ENCODE peak calls at places on chromosomes 12 and 14, in five cellular contexts. One of them, this sample, is unnamed.

GRCh38 chr12:68749861-68750260 is 3.9 kb downstream of the SLC35E3 start:
- DNase-seq in SK-N-SH: no peak
- DNase-seq in K562: no peak
- DNase-seq in H1: no peak
- DNase-seq in HCT116: no peak
- DNase-seq in this sample: no peak

GRCh38 chr12:97642906-97643305 is 180.3 kb downstream of the RMST start:
- DNase-seq in SK-N-SH: no peak
- DNase-seq in K562: no peak
- DNase-seq in H1: no peak
- DNase-seq in HCT116: no peak
- DNase-seq in this sample: no peak

GRCh38 chr12:127640181-127640886 is 626.6 kb upstream of the TMEM132C start:
- DNase-seq in SK-N-SH: no peak
- DNase-seq in K562: no peak
- DNase-seq in H1: no peak
- DNase-seq in HCT116: no peak
- DNase-seq in this sample: no peak

GRCh38 chr14:53619625-53620324 is 336.9 kb downstream of the BMP4 start:
- DNase-seq in SK-N-SH: no peak
- DNase-seq in K562: no peak
- DNase-seq in H1: no peak
- DNase-seq in HCT116: no peak
- DNase-seq in this sample: no peak

GRCh38 chr12:14950982-14951746 is 10.2 kb downstream of the ARHGDIB start:
- DNase-seq in SK-N-SH: no peak
- DNase-seq in K562: no peak
- DNase-seq in H1: no peak
- DNase-seq in HCT116: peak
- DNase-seq in this sample: no peak

GRCh38 chr12:76340680-76341435 is 7.4 kb downstream of the BBS10 start:
- DNase-seq in SK-N-SH: no peak
- DNase-seq in K562: no peak
- DNase-seq in H1: no peak
- DNase-seq in HCT116: no peak
- DNase-seq in this sample: no peak

GRCh38 chr14:94738097-94738496 is 31.8 kb downstream of the GSC start:
- DNase-seq in SK-N-SH: no peak
- DNase-seq in K562: no peak
- DNase-seq in H1: no peak
- DNase-seq in HCT116: no peak
- DNase-seq in this sample: no peak

GRCh38 chr14:103209054-103209453 is 85.8 kb downstream of the TNFAIP2 start:
- DNase-seq in SK-N-SH: peak
- DNase-seq in K562: peak
- DNase-seq in H1: no peak
- DNase-seq in HCT116: no peak
- DNase-seq in this sample: no peak

GRCh38 chr12:49975370-49975761 is 2.6 kb downstream of the AQP6 start:
- DNase-seq in SK-N-SH: peak
- DNase-seq in K562: no peak
- DNase-seq in H1: no peak
- DNase-seq in HCT116: no peak
- DNase-seq in this sample: no peak

GRCh38 chr14:50060871-50061663 is 55.3 kb downstream of the VCPKMT start:
- DNase-seq in SK-N-SH: peak
- DNase-seq in K562: peak
- DNase-seq in H1: no peak
- DNase-seq in HCT116: no peak
- DNase-seq in this sample: no peak

GRCh38 chr14:57846631-57847030 is 19.3 kb downstream of the SLC35F4 start:
- DNase-seq in SK-N-SH: no peak
- DNase-seq in K562: no peak
- DNase-seq in H1: no peak
- DNase-seq in HCT116: no peak
- DNase-seq in this sample: no peak

GRCh38 chr14:80784824-80785223 is 156.7 kb downstream of the CEP128 start:
- DNase-seq in SK-N-SH: no peak
- DNase-seq in K562: no peak
- DNase-seq in H1: no peak
- DNase-seq in HCT116: no peak
- DNase-seq in this sample: peak

GRCh38 chr14:81169711-81170103 is 51.1 kb downstream of the GTF2A1 start:
- DNase-seq in SK-N-SH: peak
- DNase-seq in K562: no peak
- DNase-seq in H1: no peak
- DNase-seq in HCT116: no peak
- DNase-seq in this sample: peak

GRCh38 chr14:37508500-37508899 is 86.5 kb downstream of the FOXA1 start:
- DNase-seq in SK-N-SH: no peak
- DNase-seq in K562: no peak
- DNase-seq in H1: no peak
- DNase-seq in HCT116: no peak
- DNase-seq in this sample: no peak

GRCh38 chr12:101039848-101040531 is 170.0 kb downstream of the SLC5A8 start:
- DNase-seq in SK-N-SH: no peak
- DNase-seq in K562: no peak
- DNase-seq in H1: no peak
- DNase-seq in HCT116: no peak
- DNase-seq in this sample: no peak

GRCh38 chr12:14473707-14474287 is 93.9 kb downstream of the PLBD1 start:
- DNase-seq in SK-N-SH: peak
- DNase-seq in K562: no peak
- DNase-seq in H1: no peak
- DNase-seq in HCT116: peak
- DNase-seq in this sample: peak

DNA sequence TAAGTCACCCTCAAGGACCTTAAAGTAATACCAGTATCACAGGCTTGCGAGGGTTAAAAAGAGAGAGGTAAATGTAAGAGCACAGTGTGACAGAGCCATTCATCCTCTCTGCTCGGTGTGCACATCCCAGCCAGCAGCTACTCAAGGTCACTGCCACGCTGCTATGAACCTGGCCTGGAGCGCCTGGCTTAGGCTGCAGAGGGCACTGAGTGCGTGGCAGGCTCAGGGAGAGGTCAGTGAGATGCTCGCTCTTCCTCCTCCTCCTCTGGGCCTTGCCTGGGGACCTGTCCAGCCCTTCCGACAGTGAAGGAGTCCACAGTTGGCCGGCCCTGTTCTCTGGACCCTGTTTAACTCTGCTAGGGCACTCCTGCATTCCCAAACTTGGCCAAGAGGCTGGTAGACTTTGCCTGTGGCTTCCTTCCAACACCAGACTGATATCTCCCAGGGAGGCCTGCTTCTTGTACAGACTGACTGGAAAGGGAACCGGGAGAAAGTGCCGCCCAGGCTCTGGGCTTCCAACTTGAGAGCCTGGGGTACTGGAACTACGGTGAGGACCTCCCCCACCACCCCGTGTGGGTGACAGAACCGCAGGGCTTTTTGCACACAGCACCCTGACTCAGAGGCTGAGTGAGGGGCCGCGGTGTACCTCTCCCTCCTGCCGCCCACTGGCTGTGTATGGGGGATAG is 62.6 kb upstream of the CORO1C start:
- DNase-seq in SK-N-SH: no peak
- DNase-seq in K562: no peak
- DNase-seq in H1: no peak
- DNase-seq in HCT116: no peak
- DNase-seq in this sample: no peak
- TF ChIP-seq JUND in SK-N-SH: no peak
- TF ChIP-seq JUND in K562: no peak
- TF ChIP-seq JUND in H1: no peak
- TF ChIP-seq JUND in HCT116: no peak
- TF ChIP-seq JUND in this sample: no peak

DNA sequence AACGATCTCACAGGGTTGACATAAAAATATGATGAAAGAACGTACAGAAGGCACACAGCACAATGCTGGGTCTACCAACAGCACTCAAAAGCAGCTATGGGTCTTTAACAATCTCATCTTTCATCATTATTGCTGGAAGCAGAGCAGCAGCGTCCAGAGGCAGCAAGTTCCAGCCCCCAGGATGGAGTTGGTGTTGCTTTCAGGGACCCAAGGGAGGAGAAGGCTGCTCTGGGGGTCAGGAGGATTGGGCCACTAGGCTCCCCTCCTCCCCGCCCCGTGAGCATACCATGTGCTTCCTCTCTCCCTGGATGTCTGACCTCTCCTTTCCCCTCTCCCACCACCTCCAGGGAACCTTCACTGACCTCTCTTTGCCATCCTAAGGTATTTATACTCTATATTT is 13.3 kb downstream of the KCTD10 start:
- DNase-seq in SK-N-SH: peak
- DNase-seq in K562: no peak
- DNase-seq in H1: no peak
- DNase-seq in HCT116: no peak
- DNase-seq in this sample: no peak
- TF ChIP-seq JUND in SK-N-SH: no peak
- TF ChIP-seq JUND in K562: no peak
- TF ChIP-seq JUND in H1: no peak
- TF ChIP-seq JUND in HCT116: no peak
- TF ChIP-seq JUND in this sample: no peak

GRCh38 chr12:66354291-66354690 is 52.0 kb downstream of the HELB start:
- DNase-seq in SK-N-SH: no peak
- DNase-seq in K562: no peak
- DNase-seq in H1: no peak
- DNase-seq in HCT116: no peak
- DNase-seq in this sample: no peak

GRCh38 chr12:66361703-66362102 is 59.4 kb downstream of the HELB start:
- DNase-seq in SK-N-SH: no peak
- DNase-seq in K562: no peak
- DNase-seq in H1: no peak
- DNase-seq in HCT116: no peak
- DNase-seq in this sample: no peak

GRCh38 chr12:66359300-66359699 is 57.0 kb downstream of the HELB start:
- DNase-seq in SK-N-SH: no peak
- DNase-seq in K562: no peak
- DNase-seq in H1: no peak
- DNase-seq in HCT116: no peak
- DNase-seq in this sample: no peak
- TF ChIP-seq JUND in SK-N-SH: no peak
- TF ChIP-seq JUND in K562: no peak
- TF ChIP-seq JUND in H1: no peak
- TF ChIP-seq JUND in HCT116: no peak
- TF ChIP-seq JUND in this sample: no peak

GRCh38 chr12:84974177-84974815 is 61.7 kb upstream of the SLC6A15 start:
- DNase-seq in SK-N-SH: no peak
- DNase-seq in K562: no peak
- DNase-seq in H1: no peak
- DNase-seq in HCT116: no peak
- DNase-seq in this sample: no peak
- TF ChIP-seq JUND in SK-N-SH: no peak
- TF ChIP-seq JUND in K562: no peak
- TF ChIP-seq JUND in H1: no peak
- TF ChIP-seq JUND in HCT116: no peak
- TF ChIP-seq JUND in this sample: no peak

GRCh38 chr12:94571556-94571955 is 78.8 kb downstream of the TMCC3 start:
- DNase-seq in SK-N-SH: no peak
- DNase-seq in K562: no peak
- DNase-seq in H1: no peak
- DNase-seq in HCT116: peak
- DNase-seq in this sample: no peak

GRCh38 chr12:94565683-94566082 is 84.7 kb downstream of the TMCC3 start:
- DNase-seq in SK-N-SH: no peak
- DNase-seq in K562: no peak
- DNase-seq in H1: no peak
- DNase-seq in HCT116: no peak
- DNase-seq in this sample: no peak

GRCh38 chr12:94567784-94568183 is 82.6 kb downstream of the TMCC3 start:
- DNase-seq in SK-N-SH: no peak
- DNase-seq in K562: no peak
- DNase-seq in H1: no peak
- DNase-seq in HCT116: no peak
- DNase-seq in this sample: no peak

GRCh38 chr12:94566345-94566744 is 84.0 kb downstream of the TMCC3 start:
- DNase-seq in SK-N-SH: no peak
- DNase-seq in K562: no peak
- DNase-seq in H1: no peak
- DNase-seq in HCT116: no peak
- DNase-seq in this sample: no peak

DNA sequence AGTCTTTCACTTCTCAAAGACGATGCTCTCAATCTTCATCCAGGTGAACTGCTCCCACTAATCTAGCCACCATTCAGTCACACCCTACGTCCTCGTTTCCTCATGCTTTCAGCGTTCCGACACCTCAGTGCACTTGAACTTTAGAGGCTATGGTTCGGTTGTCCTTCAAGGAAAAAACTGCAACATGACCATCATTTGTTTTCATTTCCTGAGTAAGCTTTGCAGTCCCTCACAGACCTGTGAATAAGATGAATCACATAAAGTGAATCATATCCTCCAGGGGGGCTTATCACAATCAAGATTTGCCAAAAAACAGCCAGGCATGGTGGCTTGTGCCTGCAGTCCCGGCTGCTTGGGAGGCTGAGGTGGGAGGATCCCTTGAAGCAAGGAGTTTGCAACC is 80.2 kb downstream of the TMCC3 start:
- DNase-seq in SK-N-SH: no peak
- DNase-seq in K562: no peak
- DNase-seq in H1: no peak
- DNase-seq in HCT116: peak
- DNase-seq in this sample: no peak
- TF ChIP-seq JUND in SK-N-SH: peak
- TF ChIP-seq JUND in K562: no peak
- TF ChIP-seq JUND in H1: no peak
- TF ChIP-seq JUND in HCT116: peak
- TF ChIP-seq JUND in this sample: no peak

GRCh38 chr12:52521175-52521574 is 981 bp upstream of the KRT5 start:
- DNase-seq in SK-N-SH: no peak
- DNase-seq in K562: no peak
- DNase-seq in H1: no peak
- DNase-seq in HCT116: peak
- DNase-seq in this sample: no peak

GRCh38 chr12:52517888-52518287 is 2.3 kb downstream of the KRT5 start:
- DNase-seq in SK-N-SH: no peak
- DNase-seq in K562: no peak
- DNase-seq in H1: no peak
- DNase-seq in HCT116: no peak
- DNase-seq in this sample: no peak

GRCh38 chr12:52518574-52519469 is 1.4 kb downstream of the KRT5 start:
- DNase-seq in SK-N-SH: no peak
- DNase-seq in K562: no peak
- DNase-seq in H1: no peak
- DNase-seq in HCT116: no peak
- DNase-seq in this sample: no peak

GRCh38 chr12:52521581-52522266 is 1.5 kb upstream of the KRT5 start:
- DNase-seq in SK-N-SH: no peak
- DNase-seq in K562: no peak
- DNase-seq in H1: no peak
- DNase-seq in HCT116: no peak
- DNase-seq in this sample: no peak

GRCh38 chr12:52519826-52520662 is at the start of gene KRT5:
- DNase-seq in SK-N-SH: no peak
- DNase-seq in K562: no peak
- DNase-seq in H1: no peak
- DNase-seq in HCT116: no peak
- DNase-seq in this sample: no peak
- TF ChIP-seq JUND in SK-N-SH: no peak
- TF ChIP-seq JUND in K562: no peak
- TF ChIP-seq JUND in H1: no peak
- TF ChIP-seq JUND in HCT116: no peak
- TF ChIP-seq JUND in this sample: no peak

This sample was measured in T47D.